ENCODE peak calls at places on chromosomes 7 and 10, in five cellular contexts. One of them, this sample, is unnamed. For H3K4me1, the result is how much of the 10 kb centered on the place peaks cover.

GRCh38 chr10:121683803-121684202 is 85.6 kb upstream of the FGFR2 start:
- ATAC-seq in GM23338: peak
- ATAC-seq in Panc1: no peak
- ATAC-seq in HepG2: no peak
- ATAC-seq in upper lobe of left lung: no peak
- ATAC-seq in this sample: no peak

GRCh38 chr7:24828871-24829661 is 71.8 kb upstream of the GSDME start:
- ATAC-seq in Panc1: no peak
- ATAC-seq in HepG2: no peak
- ATAC-seq in upper lobe of left lung: no peak
- ATAC-seq in GM23338: no peak
- ATAC-seq in this sample: no peak

GRCh38 chr10:17003151-17003550 is 126.5 kb downstream of the CUBN start:
- ATAC-seq in upper lobe of left lung: peak
- ATAC-seq in Panc1: peak
- ATAC-seq in HepG2: no peak
- ATAC-seq in GM23338: no peak
- ATAC-seq in this sample: no peak

GRCh38 chr7:107427462-107427861 is 42.4 kb upstream of the GPR22 start:
- ATAC-seq in Panc1: no peak
- ATAC-seq in upper lobe of left lung: no peak
- ATAC-seq in HepG2: no peak
- ATAC-seq in GM23338: no peak
- ATAC-seq in this sample: no peak

GRCh38 chr7:155233703-155234492 is 63.8 kb upstream of the INSIG1 start:
- ATAC-seq in GM23338: no peak
- ATAC-seq in upper lobe of left lung: no peak
- ATAC-seq in Panc1: peak
- ATAC-seq in HepG2: no peak
- ATAC-seq in this sample: no peak

GRCh38 chr7:40455485-40455884 is 320.7 kb downstream of the SUGCT start:
- ATAC-seq in GM23338: no peak
- ATAC-seq in HepG2: no peak
- ATAC-seq in upper lobe of left lung: no peak
- ATAC-seq in Panc1: no peak
- ATAC-seq in this sample: no peak

GRCh38 chr10:109894516-109894915 is 28.8 kb downstream of the XPNPEP1 start:
- ATAC-seq in GM23338: peak
- ATAC-seq in HepG2: no peak
- ATAC-seq in upper lobe of left lung: peak
- ATAC-seq in Panc1: no peak
- ATAC-seq in this sample: peak

GRCh38 chr10:96090463-96090800 is 39.7 kb upstream of the ZNF518A start:
- ATAC-seq in GM23338: peak
- ATAC-seq in HepG2: no peak
- ATAC-seq in upper lobe of left lung: no peak
- ATAC-seq in Panc1: no peak
- ATAC-seq in this sample: no peak

GRCh38 chr7:14398531-14398930 is 409.1 kb upstream of the ETV1 start:
- ATAC-seq in Panc1: no peak
- ATAC-seq in GM23338: no peak
- ATAC-seq in upper lobe of left lung: no peak
- ATAC-seq in HepG2: no peak
- ATAC-seq in this sample: no peak

GRCh38 chr10:126964190-126964589 is 59.0 kb downstream of the DOCK1 start:
- ATAC-seq in Panc1: no peak
- ATAC-seq in HepG2: no peak
- ATAC-seq in GM23338: peak
- ATAC-seq in upper lobe of left lung: no peak
- ATAC-seq in this sample: no peak

GRCh38 chr10:99621454-99622246 is 1.4 kb upstream of the SLC25A28 start:
- ATAC-seq in GM23338: no peak
- ATAC-seq in Panc1: peak
- ATAC-seq in HepG2: no peak
- ATAC-seq in upper lobe of left lung: peak
- ATAC-seq in this sample: peak

GRCh38 chr10:98062424-98062823 is 32.0 kb upstream of the CRTAC1 start:
- ATAC-seq in Panc1: no peak
- ATAC-seq in upper lobe of left lung: no peak
- ATAC-seq in GM23338: peak
- ATAC-seq in HepG2: no peak
- ATAC-seq in this sample: no peak

GRCh38 chr7:127678330-127678729 is 26.3 kb downstream of the SND1 start:
- ATAC-seq in GM23338: no peak
- ATAC-seq in upper lobe of left lung: no peak
- ATAC-seq in HepG2: no peak
- ATAC-seq in Panc1: no peak
- ATAC-seq in this sample: no peak

GRCh38 chr7:116341222-116341907 is 131.0 kb downstream of the TES start:
- ATAC-seq in upper lobe of left lung: no peak
- ATAC-seq in HepG2: peak
- ATAC-seq in GM23338: peak
- ATAC-seq in Panc1: peak
- ATAC-seq in this sample: no peak

GRCh38 chr7:158997110-158997453 is 140.7 kb downstream of the DYNC2I1 start:
- ATAC-seq in upper lobe of left lung: no peak
- ATAC-seq in GM23338: no peak
- ATAC-seq in Panc1: peak
- ATAC-seq in HepG2: no peak
- ATAC-seq in this sample: no peak

GRCh38 chr7:100719523-100720319 is 547 bp upstream of the EPO start:
- ATAC-seq in GM23338: peak
- ATAC-seq in upper lobe of left lung: no peak
- ATAC-seq in Panc1: peak
- ATAC-seq in HepG2: peak
- ATAC-seq in this sample: no peak

GRCh38 chr10:11378835-11379234 is 232.6 kb downstream of the USP6NL start:
- ATAC-seq in GM23338: no peak
- ATAC-seq in Panc1: no peak
- ATAC-seq in upper lobe of left lung: no peak
- ATAC-seq in HepG2: no peak
- ATAC-seq in this sample: no peak

GRCh38 chr10:69345890-69346474 is 67.7 kb downstream of the HK1 start:
- ATAC-seq in upper lobe of left lung: no peak
- ATAC-seq in Panc1: no peak
- ATAC-seq in HepG2: no peak
- ATAC-seq in GM23338: peak
- ATAC-seq in this sample: no peak

GRCh38 chr10:131131726-131132561 is 179.6 kb downstream of the TCERG1L start:
- ATAC-seq in Panc1: no peak
- ATAC-seq in upper lobe of left lung: no peak
- ATAC-seq in HepG2: no peak
- ATAC-seq in GM23338: no peak
- ATAC-seq in this sample: no peak

GRCh38 chr7:137539111-137539715 is 195.7 kb upstream of the PTN start:
- ATAC-seq in Panc1: no peak
- ATAC-seq in upper lobe of left lung: no peak
- ATAC-seq in HepG2: no peak
- ATAC-seq in GM23338: no peak
- ATAC-seq in this sample: no peak

DNA sequence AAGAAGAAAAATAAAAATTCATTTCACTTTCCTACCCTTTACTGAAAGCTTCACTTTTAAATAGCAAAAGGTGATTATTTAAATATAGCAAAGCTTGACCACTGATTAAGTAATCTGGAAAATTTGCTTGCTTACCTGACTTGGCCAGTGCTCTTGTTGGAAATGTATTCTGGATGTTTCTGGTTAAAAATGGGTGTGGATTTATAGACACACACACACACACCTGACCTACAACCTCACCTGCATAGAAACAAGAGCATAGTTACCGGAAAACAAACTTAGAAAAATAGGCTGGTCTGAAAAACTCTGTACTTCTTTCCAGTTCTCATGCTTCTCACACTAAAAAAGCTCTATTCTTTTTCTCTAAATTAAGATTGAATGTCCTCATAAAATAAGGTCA is at the start of gene AGR3:
- ATAC-seq in GM23338: no peak
- ATAC-seq in HepG2: no peak
- ATAC-seq in upper lobe of left lung: peak
- ATAC-seq in Panc1: no peak
- ATAC-seq in this sample: no peak
- TF ChIP-seq POLR2AphosphoS5 in GM23338: no peak
- TF ChIP-seq POLR2AphosphoS5 in HepG2: no peak
- TF ChIP-seq POLR2AphosphoS5 in upper lobe of left lung: peak
- TF ChIP-seq POLR2AphosphoS5 in Panc1: no peak
- TF ChIP-seq POLR2AphosphoS5 in this sample: no peak

DNA sequence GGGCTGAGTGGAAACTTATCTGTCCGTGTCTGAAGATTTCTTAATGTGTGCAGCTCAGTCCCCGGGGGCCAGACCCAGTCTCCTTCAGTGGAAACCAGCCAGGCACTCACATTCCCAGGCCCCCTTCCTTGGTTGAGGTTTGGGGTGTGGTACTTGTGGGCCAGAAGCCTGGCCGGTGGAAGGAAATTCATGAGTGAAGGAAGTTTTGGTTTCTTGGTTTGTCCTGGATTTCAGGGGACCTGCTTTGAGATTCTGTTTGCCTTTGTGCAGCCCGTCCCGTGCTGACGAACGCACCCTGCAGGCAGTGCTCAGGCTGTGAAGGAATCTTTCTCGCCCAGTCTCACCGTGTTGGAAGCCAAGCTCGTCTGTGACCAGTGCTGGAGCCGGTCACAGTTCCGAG is 2.9 kb downstream of the INPP5A start:
- ATAC-seq in GM23338: peak
- ATAC-seq in Panc1: no peak
- ATAC-seq in upper lobe of left lung: no peak
- ATAC-seq in HepG2: no peak
- ATAC-seq in this sample: no peak
- H3K27ac ChIP-seq in GM23338: peak
- H3K27ac ChIP-seq in Panc1: peak
- H3K27ac ChIP-seq in upper lobe of left lung: peak
- H3K27ac ChIP-seq in HepG2: no peak
- H3K27ac ChIP-seq in this sample: peak

GRCh38 chr7:142298631-142299030 is 40.8 kb upstream of the PRSS58 start:
- ATAC-seq in Panc1: no peak
- ATAC-seq in upper lobe of left lung: no peak
- ATAC-seq in GM23338: no peak
- ATAC-seq in HepG2: no peak
- ATAC-seq in this sample: no peak
- H3K4me1 ChIP-seq in Panc1: under half
- H3K4me1 ChIP-seq in upper lobe of left lung: under half
- H3K4me1 ChIP-seq in GM23338: under half
- H3K4me1 ChIP-seq in HepG2: under half
- H3K4me1 ChIP-seq in this sample: under half

GRCh38 chr10:29784175-29784773 is 149.5 kb upstream of the SVIL start:
- ATAC-seq in upper lobe of left lung: peak
- ATAC-seq in GM23338: peak
- ATAC-seq in Panc1: peak
- ATAC-seq in HepG2: peak
- ATAC-seq in this sample: peak
- TF ChIP-seq POLR2AphosphoS5 in upper lobe of left lung: peak
- TF ChIP-seq POLR2AphosphoS5 in GM23338: no peak
- TF ChIP-seq POLR2AphosphoS5 in Panc1: peak
- TF ChIP-seq POLR2AphosphoS5 in HepG2: no peak
- TF ChIP-seq POLR2AphosphoS5 in this sample: peak

DNA sequence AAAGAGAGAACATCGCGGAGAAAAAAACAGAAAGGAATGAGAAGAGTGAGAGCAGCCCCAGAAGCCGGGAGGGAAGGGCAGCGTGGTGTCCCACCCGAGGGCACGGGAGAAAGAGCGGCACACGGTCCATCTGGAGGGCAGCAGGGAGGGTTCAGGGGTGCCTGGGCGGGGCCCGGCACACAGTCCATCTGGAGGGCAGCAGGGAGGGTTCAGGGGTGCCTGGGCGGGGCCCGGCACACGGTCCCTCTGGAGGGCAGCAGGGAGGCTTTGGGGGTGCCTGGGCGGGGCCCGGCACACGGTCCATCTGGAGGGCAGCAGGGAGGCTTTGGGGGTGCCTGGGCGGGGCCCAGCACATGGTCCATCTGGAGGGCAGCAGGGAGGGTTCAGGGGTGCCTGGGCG is 172.4 kb downstream of the ZMYND11 start:
- ATAC-seq in HepG2: no peak
- ATAC-seq in Panc1: no peak
- ATAC-seq in GM23338: no peak
- ATAC-seq in upper lobe of left lung: no peak
- ATAC-seq in this sample: no peak
- H3K27ac ChIP-seq in HepG2: peak
- H3K27ac ChIP-seq in Panc1: no peak
- H3K27ac ChIP-seq in GM23338: no peak
- H3K27ac ChIP-seq in upper lobe of left lung: no peak
- H3K27ac ChIP-seq in this sample: no peak

GRCh38 chr7:43650457-43651052 is 67.6 kb downstream of the STK17A start:
- ATAC-seq in Panc1: no peak
- ATAC-seq in HepG2: no peak
- ATAC-seq in upper lobe of left lung: no peak
- ATAC-seq in GM23338: no peak
- ATAC-seq in this sample: no peak
- H3K4me1 ChIP-seq in Panc1: half or more
- H3K4me1 ChIP-seq in HepG2: half or more
- H3K4me1 ChIP-seq in upper lobe of left lung: half or more
- H3K4me1 ChIP-seq in GM23338: half or more
- H3K4me1 ChIP-seq in this sample: half or more

GRCh38 chr7:95589766-95590165 is 6.5 kb downstream of the PDK4 start:
- ATAC-seq in GM23338: no peak
- ATAC-seq in upper lobe of left lung: no peak
- ATAC-seq in Panc1: no peak
- ATAC-seq in HepG2: no peak
- ATAC-seq in this sample: no peak
- TF ChIP-seq POLR2AphosphoS5 in GM23338: no peak
- TF ChIP-seq POLR2AphosphoS5 in upper lobe of left lung: no peak
- TF ChIP-seq POLR2AphosphoS5 in Panc1: no peak
- TF ChIP-seq POLR2AphosphoS5 in HepG2: no peak
- TF ChIP-seq POLR2AphosphoS5 in this sample: peak

This sample was measured in gastroesophageal sphincter.